ENCODE peak calls at places on chromosomes 12 and 14, in four cellular contexts. T is cardiac muscle cell, Z is esophagus squamous epithelium, R is suprapubic skin. I is an unnamed sample.

GRCh38 chr12:2179953-2180736 is 127.4 kb downstream of the CACNA1C start:
- DNase-seq in R (no peak), T (peak), Z (no peak), I (no peak)

GRCh38 chr12:31325524-31325875 is 450 bp downstream of the SINHCAF start:
- DNase-seq in Z (no peak), R (peak), T (no peak), I (no peak)

GRCh38 chr14:99619873-99620834 is 16.1 kb upstream of the CCDC85C start:
- DNase-seq in Z (no peak), R (no peak), T (peak), I (no peak)

GRCh38 chr12:62799126-62799736 is 135.7 kb downstream of the PPM1H start:
- DNase-seq in R (no peak), T (peak), Z (no peak), I (peak)

GRCh38 chr12:26198742-26199141 is 3.4 kb downstream of the SSPN start:
- DNase-seq in R (peak), Z (no peak), T (peak), I (no peak)

GRCh38 chr12:54373619-54374554 is 9.6 kb upstream of the GPR84 start:
- DNase-seq in Z (no peak), T (no peak), R (no peak), I (no peak)

GRCh38 chr12:20549115-20549719 is 145.9 kb upstream of the SLCO1C1 start:
- DNase-seq in R (no peak), Z (no peak), T (peak), I (peak)

GRCh38 chr14:87391066-87391465 is 601.9 kb downstream of the GALC start:
- DNase-seq in R (no peak), T (no peak), Z (no peak), I (no peak)

GRCh38 chr14:35295845-35296161 is 3.6 kb downstream of the PSMA6 start:
- DNase-seq in Z (no peak), T (no peak), R (no peak), I (no peak)

GRCh38 chr12:93913845-93914244 is 234.5 kb upstream of the PLXNC1 start:
- DNase-seq in Z (no peak), T (peak), R (no peak), I (no peak)

GRCh38 chr14:95043732-95044462 is 113.4 kb downstream of the DICER1 start:
- DNase-seq in R (no peak), Z (no peak), T (no peak), I (no peak)

GRCh38 chr12:15716566-15716965 is 72.6 kb downstream of the EPS8 start:
- DNase-seq in R (no peak), Z (no peak), T (no peak), I (no peak)

GRCh38 chr14:51342226-51342625 is 102.2 kb downstream of the TMX1 start:
- DNase-seq in R (no peak), T (no peak), Z (no peak), I (no peak)

GRCh38 chr12:115998119-115998633 is 279.3 kb downstream of the MED13L start:
- DNase-seq in Z (no peak), R (no peak), T (peak), I (no peak)

GRCh38 chr12:91381309-91381804 is 198.7 kb upstream of the DCN start:
- DNase-seq in Z (no peak), T (peak), R (peak), I (peak)

GRCh38 chr12:67786086-67786485 is 137.5 kb downstream of the DYRK2 start:
- DNase-seq in Z (no peak), T (no peak), R (no peak), I (no peak)

GRCh38 chr12:57529831-57530230 is 7.2 kb downstream of the MBD6 start:
- DNase-seq in T (peak), Z (no peak), R (no peak), I (no peak)

GRCh38 chr12:64549108-64549507 is 61.2 kb upstream of the RASSF3 start:
- DNase-seq in T (no peak), R (no peak), Z (no peak), I (no peak)

GRCh38 chr14:103095210-103095778 is 769 bp downstream of the EXOC3L4 start:
- DNase-seq in Z (no peak), R (no peak), T (no peak), I (no peak)

GRCh38 chr12:76551482-76551888 is 8.1 kb downstream of the OSBPL8 start:
- DNase-seq in Z (no peak), T (no peak), R (no peak), I (no peak)

GRCh38 chr12:67271976-67272375 is 2.8 kb downstream of the CAND1 start:
- DNase-seq in Z (no peak), R (no peak), T (no peak), I (no peak)

GRCh38 chr12:51620448-51620847 is 29.4 kb downstream of the SCN8A start:
- DNase-seq in Z (no peak), T (peak), R (no peak), I (no peak)

GRCh38 chr14:103101964-103102688 is 7.6 kb downstream of the EXOC3L4 start:
- DNase-seq in R (no peak), T (no peak), Z (no peak), I (no peak)

GRCh38 chr12:14845350-14845750 is 2.0 kb upstream of the ART4 start:
- DNase-seq in Z (no peak), T (peak), R (no peak), I (peak)

DNA sequence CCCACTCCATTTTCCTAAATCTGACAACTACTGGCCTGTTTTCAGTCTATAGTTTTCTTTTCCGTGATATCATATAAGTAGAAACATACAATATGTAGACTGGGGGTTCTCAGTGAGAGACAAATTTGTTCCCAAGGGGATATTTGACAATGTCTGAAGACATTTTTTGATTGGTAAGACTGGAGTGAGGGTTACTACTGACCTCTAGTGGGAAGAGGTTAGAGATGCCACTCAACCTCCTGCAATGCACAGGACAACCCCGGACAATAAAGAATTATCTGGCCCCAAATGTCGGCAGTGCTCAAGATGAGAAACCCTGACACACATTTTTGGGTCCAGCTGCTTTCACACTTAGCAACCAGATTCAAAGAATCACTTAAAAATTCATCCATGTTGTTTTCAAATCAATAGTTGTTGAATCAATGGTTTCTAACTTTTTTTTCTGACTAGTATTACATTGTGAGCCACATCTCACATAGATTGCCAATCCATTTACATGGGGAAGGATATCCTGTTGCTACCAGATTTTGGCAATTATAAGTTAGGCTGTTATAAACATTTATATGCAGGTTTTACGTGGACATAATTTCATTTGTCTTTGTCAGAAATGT is 307.1 kb downstream of the RPL10L start:
- DNase-seq in R (no peak), Z (no peak), T (peak), I (peak)
- TF ChIP-seq CTCF in R (peak), Z (no peak), T (peak), I (peak)

GRCh38 chr14:63773504-63773903 is 45.6 kb upstream of the SGPP1 start:
- DNase-seq in R (no peak), T (no peak), Z (no peak), I (no peak)
- TF ChIP-seq CTCF in R (no peak), T (no peak), Z (no peak), I (no peak)

GRCh38 chr14:60487211-60487610 is 1.3 kb upstream of the C14orf39 start:
- DNase-seq in R (no peak), T (no peak), Z (no peak), I (no peak)

GRCh38 chr14:60485057-60485599 is 735 bp downstream of the C14orf39 start:
- DNase-seq in R (no peak), Z (no peak), T (no peak), I (no peak)

GRCh38 chr14:60485600-60486251 is at the start of gene C14orf39:
- DNase-seq in R (no peak), Z (no peak), T (peak), I (peak)

GRCh38 chr14:60490270-60490669 is 4.4 kb upstream of the C14orf39 start:
- DNase-seq in R (no peak), Z (no peak), T (no peak), I (no peak)

DNA sequence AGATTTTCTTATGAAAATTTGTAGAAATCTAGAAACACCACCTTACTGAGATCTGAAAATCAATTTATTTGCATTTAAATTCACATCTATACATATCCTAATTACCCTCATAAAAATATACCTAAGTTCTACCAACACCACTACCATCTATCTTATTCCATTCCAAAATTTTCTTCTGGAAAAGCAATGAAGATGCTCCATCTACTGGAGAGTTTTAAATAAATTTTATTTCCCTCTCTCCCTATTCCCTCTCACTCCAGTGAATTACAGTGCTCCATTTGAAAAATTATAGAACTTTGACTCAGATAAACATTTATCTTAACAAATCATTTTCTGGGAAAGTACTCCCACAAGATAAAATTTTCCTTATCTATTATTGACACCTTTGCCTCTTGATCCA is 2.3 kb upstream of the C14orf39 start:
- DNase-seq in T (no peak), Z (no peak), R (no peak), I (no peak)
- TF ChIP-seq CTCF in T (peak), Z (no peak), R (no peak), I (peak)

DNA sequence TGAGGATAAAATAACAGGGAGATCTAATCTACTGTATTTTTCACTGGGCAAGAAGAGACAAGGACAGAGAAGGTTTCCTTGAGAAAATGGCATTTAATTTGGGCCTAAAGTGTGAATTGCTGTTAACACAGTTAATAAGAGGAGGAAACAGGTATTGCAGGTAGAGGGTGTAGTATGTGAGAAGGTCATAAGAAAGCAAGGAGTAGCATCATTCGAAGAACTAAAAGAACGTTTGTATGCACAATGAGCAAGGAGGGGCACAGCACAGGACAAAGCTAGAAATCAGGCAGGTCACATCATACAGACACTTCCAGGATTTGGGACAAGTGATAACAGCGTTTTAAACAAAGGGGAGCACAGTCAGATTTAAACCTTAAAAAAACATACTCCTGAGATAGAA is 85.1 kb upstream of the PLEKHA5 start:
- DNase-seq in T (no peak), R (no peak), Z (no peak), I (no peak)
- TF ChIP-seq CTCF in T (no peak), R (no peak), Z (no peak), I (no peak)

GRCh38 chr12:12610711-12611110 is 965 bp upstream of the CREBL2 start:
- DNase-seq in T (no peak), R (no peak), Z (no peak), I (no peak)

GRCh38 chr12:12613334-12613733 is 1.7 kb downstream of the CREBL2 start:
- DNase-seq in T (no peak), R (no peak), Z (no peak), I (no peak)

GRCh38 chr12:12609692-12610091 is 2.0 kb upstream of the CREBL2 start:
- DNase-seq in R (no peak), T (no peak), Z (no peak), I (no peak)

GRCh38 chr12:12612403-12612802 is 727 bp downstream of the CREBL2 start:
- DNase-seq in T (peak), R (no peak), Z (no peak), I (peak)

GRCh38 chr12:12611512-12612306 is at the start of gene CREBL2:
- DNase-seq in R (peak), T (peak), Z (peak), I (peak)
- TF ChIP-seq CTCF in R (no peak), T (no peak), Z (no peak), I (no peak)

DNA sequence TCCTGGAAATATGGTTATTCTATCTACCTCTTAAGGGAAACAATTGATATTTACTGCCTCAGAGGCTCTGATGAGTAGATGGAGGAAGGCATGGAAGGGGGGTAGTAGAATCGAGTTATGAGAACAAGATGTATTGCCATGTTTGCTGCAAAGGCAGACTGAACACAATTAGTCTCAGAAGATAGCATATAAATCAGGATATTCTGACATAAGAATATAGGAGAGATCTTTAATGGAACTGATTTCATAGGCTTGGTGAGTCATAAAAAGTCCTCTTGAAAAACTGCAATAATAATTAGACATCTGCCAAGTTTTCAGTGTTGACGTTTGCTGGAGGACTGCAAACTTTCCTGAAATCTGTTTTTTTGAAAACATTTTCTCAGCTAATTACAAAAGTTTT is 636.1 kb downstream of the TMTC2 start:
- DNase-seq in T (no peak), Z (no peak), R (no peak), I (no peak)
- TF ChIP-seq CTCF in T (no peak), Z (no peak), R (no peak), I (no peak)

GRCh38 chr12:110613771-110614684 is at the start of gene TCTN1:
- DNase-seq in Z (peak), T (peak), R (peak), I (peak)
- TF ChIP-seq CTCF in Z (no peak), T (no peak), R (no peak), I (no peak)